ENCODE peak calls at places on chromosomes 12 and 14, in four cellular contexts. S, H, X and Y are unnamed samples.

GRCh38 chr14:54285030-54285429 is 111.8 kb upstream of the CDKN3 start:
- DNase-seq in X (no peak), H (no peak), S (no peak), Y (no peak)

GRCh38 chr12:31496257-31496656 is 94.7 kb downstream of the DENND5B start:
- DNase-seq in X (no peak), S (no peak), H (peak), Y (no peak)

GRCh38 chr12:123041042-123041531 is 60.6 kb downstream of the ARL6IP4 start:
- DNase-seq in H (no peak), S (no peak), X (no peak), Y (no peak)

GRCh38 chr12:108855284-108856169 is 1.9 kb downstream of the SSH1 start:
- DNase-seq in S (no peak), H (no peak), X (no peak), Y (peak)

GRCh38 chr12:10749700-10750384 is 26.7 kb upstream of the YBX3 start:
- DNase-seq in S (peak), H (peak), X (peak), Y (peak)

GRCh38 chr12:124740691-124741137 is 123.0 kb downstream of the SCARB1 start:
- DNase-seq in X (peak), H (no peak), S (no peak), Y (peak)

GRCh38 chr12:114414031-114414865 is 8.3 kb upstream of the TBX5 start:
- DNase-seq in S (no peak), X (no peak), H (no peak), Y (peak)

GRCh38 chr12:115623764-115624334 is 653.6 kb downstream of the MED13L start:
- DNase-seq in S (no peak), H (no peak), X (no peak), Y (no peak)

GRCh38 chr12:120522568-120522967 is 6.4 kb downstream of the COQ5 start:
- DNase-seq in X (no peak), S (no peak), H (no peak), Y (no peak)

GRCh38 chr14:68772761-68773381 is 20.0 kb downstream of the ZFP36L1 start:
- DNase-seq in S (no peak), H (no peak), X (no peak), Y (no peak)

GRCh38 chr14:21860172-21860571 is 186.6 kb upstream of the OR4E1 start:
- DNase-seq in H (no peak), X (peak), S (no peak), Y (peak)

GRCh38 chr12:69002969-69003368 is 70.0 kb upstream of the CPM start:
- DNase-seq in H (no peak), X (no peak), S (no peak), Y (peak)

GRCh38 chr14:52111583-52111982 is 42.7 kb upstream of the NID2 start:
- DNase-seq in S (no peak), H (peak), X (no peak), Y (peak)

GRCh38 chr12:52178984-52179383 is 12.8 kb downstream of the KRT80 start:
- DNase-seq in S (no peak), H (no peak), X (no peak), Y (no peak)

GRCh38 chr12:132588821-132589669 is 21.3 kb downstream of the LRCOL1 start:
- DNase-seq in X (no peak), H (no peak), S (no peak), Y (no peak)

GRCh38 chr12:108825205-108825950 is 32.0 kb downstream of the SSH1 start:
- DNase-seq in S (no peak), H (peak), X (peak), Y (peak)

GRCh38 chr12:30417697-30418231 is 277.9 kb downstream of the IPO8 start:
- DNase-seq in S (no peak), X (no peak), H (peak), Y (peak)

GRCh38 chr12:15638231-15638630 is 151.0 kb downstream of the EPS8 start:
- DNase-seq in H (no peak), X (no peak), S (no peak), Y (peak)

GRCh38 chr12:89038831-89039509 is 313.3 kb downstream of the DUSP6 start:
- DNase-seq in X (no peak), H (no peak), S (no peak), Y (no peak)

GRCh38 chr12:120332523-120332922 is 4.9 kb upstream of the PLA2G1B start:
- DNase-seq in H (no peak), X (no peak), S (no peak), Y (no peak)

GRCh38 chr14:68373124-68373646 is 419.7 kb downstream of the ZFP36L1 start:
- DNase-seq in H (no peak), X (no peak), S (no peak), Y (no peak)

GRCh38 chr12:71440393-71441349 is 1.1 kb downstream of the LGR5 start:
- DNase-seq in X (peak), H (no peak), S (no peak), Y (peak)

GRCh38 chr12:74415633-74416032 is 122.0 kb upstream of the ATXN7L3B start:
- DNase-seq in S (no peak), H (peak), X (peak), Y (peak)

GRCh38 chr12:92472198-92472597 is 230.6 kb upstream of the PLEKHG7 start:
- DNase-seq in H (no peak), S (no peak), X (no peak), Y (peak)

GRCh38 chr12:121050725-121051124 is 11.7 kb upstream of the OASL start:
- DNase-seq in X (no peak), S (no peak), H (no peak), Y (no peak)